ENCODE peak calls at places on chromosome 11, in seven cellular contexts. K, V, R, I, T, B and M are unnamed samples.

GRCh38 chr11:11000546-11001283 is 142.9 kb upstream of the ZBED5 start:
- DNase-seq in R (no peak), T (no peak), K (no peak), B (peak), V (no peak), I (no peak), M (no peak)

GRCh38 chr11:66619080-66619554 is 2.7 kb downstream of the RBM14 start:
- DNase-seq in T (no peak), R (no peak), V (peak), B (peak), K (no peak), I (peak), M (peak)

GRCh38 chr11:69909561-69910518 is 90.6 kb upstream of the FGF3 start:
- DNase-seq in I (no peak), V (no peak), K (no peak), B (no peak), T (no peak), R (no peak), M (no peak)

GRCh38 chr11:128095459-128096096 is 491.8 kb downstream of the ETS1 start:
- DNase-seq in V (peak), R (no peak), T (no peak), I (peak), B (peak), K (no peak), M (peak)

GRCh38 chr11:79663012-79663411 is 222.2 kb upstream of the TENM4 start:
- DNase-seq in B (no peak), R (no peak), V (no peak), K (no peak), T (no peak), I (no peak), M (no peak)

GRCh38 chr11:16338397-16338796 is 17.9 kb downstream of the SOX6 start:
- DNase-seq in T (no peak), I (peak), R (no peak), V (peak), B (no peak), K (no peak), M (no peak)

GRCh38 chr11:123194308-123195181 is 503 bp downstream of the CLMP start:
- DNase-seq in V (peak), B (no peak), R (peak), T (no peak), K (peak), I (peak), M (peak)

GRCh38 chr11:131691558-131692041 is 321.2 kb downstream of the NTM start:
- DNase-seq in K (no peak), T (no peak), B (peak), V (peak), I (no peak), R (peak), M (peak)

GRCh38 chr11:16804104-16804947 is 65.9 kb downstream of the C11orf58 start:
- DNase-seq in K (no peak), R (no peak), B (no peak), I (no peak), V (no peak), T (no peak), M (no peak)

GRCh38 chr11:102226702-102227101 is 90.6 kb upstream of the BIRC3 start:
- DNase-seq in K (no peak), R (no peak), I (peak), T (no peak), B (no peak), V (peak), M (peak)

GRCh38 chr11:124656759-124657627 is 16.5 kb downstream of the SIAE start:
- DNase-seq in R (peak), V (peak), K (no peak), B (no peak), I (peak), T (no peak), M (peak)

GRCh38 chr11:126185200-126186030 is 26.0 kb downstream of the RPUSD4 start:
- DNase-seq in I (no peak), V (no peak), B (no peak), T (no peak), K (peak), R (no peak), M (no peak)

GRCh38 chr11:69644071-69644961 is 3.4 kb downstream of the CCND1 start:
- DNase-seq in V (peak), B (no peak), I (peak), T (no peak), K (no peak), R (no peak), M (no peak)

GRCh38 chr11:16606784-16607674 is 131.4 kb upstream of the C11orf58 start:
- DNase-seq in K (peak), I (peak), B (no peak), V (peak), R (peak), T (no peak), M (peak)

GRCh38 chr11:62909107-62909894 is 11.9 kb downstream of the CHRM1 start:
- DNase-seq in B (peak), T (peak), I (peak), K (peak), R (peak), V (peak), M (peak)

GRCh38 chr11:43874738-43875137 is 5.9 kb upstream of the ALKBH3 start:
- DNase-seq in V (no peak), I (no peak), R (no peak), B (no peak), K (no peak), T (no peak), M (no peak)

GRCh38 chr11:29324328-29324727 is 692.5 kb downstream of the KCNA4 start:
- DNase-seq in V (no peak), B (no peak), K (no peak), T (no peak), I (no peak), R (no peak), M (no peak)

GRCh38 chr11:12841946-12842630 is 167.0 kb upstream of the RASSF10 start:
- DNase-seq in K (no peak), V (peak), R (no peak), I (peak), T (no peak), B (peak), M (peak)

GRCh38 chr11:90757851-90758494 is 535.1 kb upstream of the CHORDC1 start:
- DNase-seq in T (no peak), I (no peak), K (no peak), B (no peak), R (no peak), V (no peak), M (no peak)

GRCh38 chr11:75022759-75023396 is 34.1 kb downstream of the NEU3 start:
- DNase-seq in I (peak), R (peak), T (peak), K (peak), B (peak), V (peak), M (peak)

GRCh38 chr11:61077936-61078335 is 24.4 kb upstream of the CD5 start:
- DNase-seq in B (no peak), K (no peak), V (no peak), T (no peak), I (no peak), R (no peak), M (no peak)

GRCh38 chr11:118251858-118252652 is at the start of gene MPZL3:
- DNase-seq in T (peak), I (peak), B (peak), K (peak), V (peak), R (peak), M (peak)

GRCh38 chr11:102260241-102260640 is 57.0 kb upstream of the BIRC3 start:
- DNase-seq in K (peak), R (no peak), T (no peak), B (no peak), V (no peak), I (no peak), M (no peak)

GRCh38 chr11:95088946-95089619 is 563 bp upstream of the ENDOD1 start:
- DNase-seq in I (no peak), T (no peak), R (no peak), B (no peak), V (no peak), K (no peak), M (no peak)

GRCh38 chr11:77102246-77103210 is at the start of gene OMP:
- DNase-seq in I (no peak), T (no peak), K (no peak), V (no peak), R (no peak), B (no peak), M (peak)

GRCh38 chr11:64763804-64764611 is 4.2 kb upstream of the PYGM start:
- DNase-seq in V (no peak), R (no peak), K (no peak), I (no peak), T (no peak), B (no peak), M (no peak)

GRCh38 chr11:82009133-82009532 is 724.5 kb downstream of the FAM181B start:
- DNase-seq in V (no peak), B (no peak), K (no peak), R (no peak), I (no peak), T (no peak), M (no peak)

GRCh38 chr11:88508808-88509581 is 171.5 kb upstream of the CTSC start:
- DNase-seq in V (no peak), B (no peak), R (peak), I (peak), K (no peak), T (no peak), M (peak)

GRCh38 chr11:113839842-113840241 is 35.5 kb downstream of the USP28 start:
- DNase-seq in I (no peak), B (no peak), T (no peak), R (no peak), K (no peak), V (no peak), M (no peak)

GRCh38 chr11:117614695-117615094 is 182.3 kb downstream of the DSCAML1 start:
- DNase-seq in I (no peak), T (no peak), V (no peak), R (peak), B (no peak), K (no peak), M (peak)

GRCh38 chr11:60370811-60371297 is 7.5 kb upstream of the MS4A7 start:
- DNase-seq in I (peak), B (no peak), K (no peak), R (no peak), T (no peak), V (no peak), M (no peak)

GRCh38 chr11:64237484-64237951 is 3.1 kb downstream of the VEGFB start:
- DNase-seq in B (no peak), K (no peak), R (no peak), I (no peak), T (no peak), V (no peak), M (no peak)

GRCh38 chr11:118436639-118437045 is 350 bp downstream of the KMT2A start:
- DNase-seq in B (peak), R (peak), T (no peak), I (peak), K (peak), V (peak), M (peak)

GRCh38 chr11:12015486-12015885 is 7.1 kb upstream of the DKK3 start:
- DNase-seq in V (no peak), T (no peak), R (no peak), I (no peak), K (no peak), B (no peak), M (no peak)

GRCh38 chr11:131870305-131870704 is 499.9 kb downstream of the NTM start:
- DNase-seq in K (no peak), R (no peak), T (no peak), V (no peak), I (no peak), B (no peak), M (no peak)

GRCh38 chr11:94544832-94545640 is 1.3 kb downstream of the FUT4 start:
- DNase-seq in I (peak), V (no peak), R (peak), T (no peak), B (peak), K (peak), M (peak)

GRCh38 chr11:117712530-117712929 is 84.5 kb downstream of the DSCAML1 start:
- DNase-seq in R (no peak), K (no peak), T (no peak), V (no peak), B (no peak), I (no peak), M (no peak)

GRCh38 chr11:32267679-32268187 is 167.6 kb downstream of the WT1 start:
- DNase-seq in V (no peak), I (no peak), T (no peak), B (no peak), R (no peak), K (no peak), M (no peak)

DNA sequence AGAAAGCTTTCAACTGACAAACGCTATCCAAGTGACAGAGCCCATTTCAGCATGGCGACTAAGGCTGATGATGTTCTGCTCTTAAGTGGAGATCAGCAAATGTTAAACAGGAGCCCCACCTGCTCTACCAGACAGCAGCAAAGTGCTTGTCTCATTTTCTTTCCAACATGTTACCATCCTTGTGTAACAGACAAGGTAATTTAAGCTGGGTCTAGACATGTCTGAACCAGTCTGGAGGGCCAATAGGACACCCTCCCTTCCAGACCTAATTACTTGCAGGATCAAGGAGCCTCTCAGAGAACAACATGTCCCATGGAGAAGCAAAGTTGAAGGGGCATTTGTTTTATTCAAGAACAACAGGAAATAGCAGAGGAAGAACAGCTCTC is 3.9 kb upstream of the LMO2 start:
- DNase-seq in I (no peak), R (no peak), T (no peak), V (no peak), B (no peak), K (no peak), M (peak)
- H3K4ac ChIP-seq in I (no peak), R (no peak), T (no peak), V (no peak), B (no peak), K (no peak), M (no peak)

GRCh38 chr11:96088914-96089313 is 165.0 kb upstream of the MTMR2 start:
- DNase-seq in V (no peak), B (no peak), R (no peak), T (no peak), K (no peak), I (peak), M (no peak)

GRCh38 chr11:96094156-96094555 is 170.2 kb upstream of the MTMR2 start:
- DNase-seq in K (no peak), V (no peak), T (no peak), B (no peak), R (no peak), I (no peak), M (no peak)

GRCh38 chr11:96091476-96091875 is 167.6 kb upstream of the MTMR2 start:
- DNase-seq in I (no peak), K (no peak), B (no peak), V (peak), R (no peak), T (no peak), M (peak)

GRCh38 chr11:96092511-96092910 is 168.6 kb upstream of the MTMR2 start:
- DNase-seq in R (no peak), V (no peak), T (no peak), B (no peak), I (no peak), K (no peak), M (no peak)

DNA sequence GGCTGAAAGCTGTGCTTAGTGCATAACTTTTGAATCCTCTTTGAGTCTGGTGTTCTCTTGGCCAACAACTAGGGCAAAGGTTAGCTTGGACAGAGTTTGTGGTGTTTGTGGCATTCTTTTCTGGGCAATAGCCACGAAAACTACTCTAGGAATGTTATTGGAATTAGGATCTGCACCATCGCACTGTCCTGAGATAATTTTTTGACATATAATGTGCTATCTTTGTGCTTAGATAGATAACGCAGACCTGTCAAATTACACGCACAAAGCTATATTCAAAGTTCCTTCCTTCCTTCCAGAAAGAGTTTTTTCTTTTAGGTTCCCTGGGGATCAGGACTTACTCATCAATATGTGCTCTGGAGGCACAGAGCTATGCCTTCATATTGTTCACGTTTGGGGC is 166.8 kb upstream of the MTMR2 start:
- DNase-seq in V (peak), K (no peak), I (peak), T (no peak), R (no peak), B (peak), M (no peak)
- H4K8ac ChIP-seq in V (peak), K (no peak), I (no peak), T (no peak), R (no peak), B (no peak), M (no peak)

GRCh38 chr11:575324-575995 is 810 bp upstream of the PHRF1 start:
- DNase-seq in B (peak), V (no peak), I (peak), R (no peak), T (no peak), K (peak), M (peak)
- H2BK5ac ChIP-seq in B (peak), V (peak), I (no peak), R (no peak), T (no peak), K (peak), M (no peak)

GRCh38 chr11:35798423-35798822 is 135.8 kb downstream of the TRIM44 start:
- DNase-seq in V (peak), I (peak), K (no peak), R (no peak), T (no peak), B (no peak), M (no peak)
- H3K4ac ChIP-seq in V (no peak), I (no peak), K (no peak), R (no peak), T (no peak), B (no peak), M (no peak)

GRCh38 chr11:93522448-93522847 is 20.7 kb downstream of the SMCO4 start:
- DNase-seq in T (no peak), K (no peak), R (no peak), B (no peak), I (no peak), V (no peak), M (no peak)
- H4K8ac ChIP-seq in T (no peak), K (no peak), R (no peak), B (no peak), I (no peak), V (no peak), M (no peak)

DNA sequence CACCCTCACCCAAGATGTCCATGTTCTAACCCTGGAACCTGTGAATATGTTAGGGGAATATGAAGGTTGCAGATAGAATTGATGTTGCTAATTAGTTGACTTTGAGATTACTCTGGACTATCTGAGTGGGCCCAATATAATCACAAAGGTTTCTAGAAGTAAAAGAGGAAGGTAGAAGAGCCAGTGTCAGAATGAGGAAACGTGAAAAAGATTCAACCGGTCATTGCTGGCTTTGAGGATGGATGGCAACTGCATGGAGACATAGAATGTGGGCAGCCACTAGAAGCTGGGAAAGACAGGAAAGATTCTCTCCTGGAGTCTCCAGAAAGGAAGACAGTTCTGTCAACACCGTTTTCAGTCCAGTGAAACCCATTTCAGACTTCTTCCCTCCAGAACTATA is 86.6 kb downstream of the CLPB start:
- DNase-seq in I (no peak), K (no peak), B (no peak), R (no peak), V (no peak), T (no peak), M (no peak)
- H2BK5ac ChIP-seq in I (no peak), K (no peak), B (no peak), R (no peak), V (no peak), T (no peak), M (no peak)

GRCh38 chr11:261624-262023 is 16.6 kb upstream of the NLRP6 start:
- DNase-seq in T (no peak), R (no peak), K (no peak), B (no peak), V (no peak), I (no peak), M (no peak)
- H3K4ac ChIP-seq in T (no peak), R (no peak), K (no peak), B (no peak), V (no peak), I (no peak), M (no peak)

DNA sequence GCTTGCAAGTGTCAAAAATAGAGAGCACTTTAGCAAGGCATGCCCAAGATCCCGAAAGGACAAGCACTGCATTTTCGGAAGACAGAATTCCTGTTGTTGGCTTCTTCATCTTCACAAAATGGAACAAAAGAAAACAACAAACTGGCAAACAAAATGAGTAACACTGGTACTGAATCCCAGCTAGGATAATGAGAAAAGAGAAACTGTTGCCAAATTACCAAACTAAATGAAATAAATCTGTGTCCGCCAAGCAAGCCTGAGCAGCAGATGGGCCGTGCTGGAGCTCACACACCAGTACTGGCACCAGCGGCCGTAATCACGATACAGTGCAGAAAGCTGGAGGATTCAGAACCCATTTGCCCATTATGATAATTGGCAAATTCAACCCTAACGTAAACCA is 30.6 kb downstream of the TUB start:
- DNase-seq in I (no peak), T (no peak), K (no peak), B (no peak), R (no peak), V (no peak), M (no peak)
- H4K8ac ChIP-seq in I (no peak), T (no peak), K (no peak), B (no peak), R (no peak), V (no peak), M (no peak)